ENCODE peak calls at places on chromosomes 6 and 20, in five cellular contexts. R is EL, D is anterior cingulate cortex, F is T-helper 1 cell, A is COR-L47. V is an unnamed sample.

GRCh38 chr6:41386594-41386993 is 51.2 kb downstream of the NCR2 start:
- DNase-seq in R (no peak), D (no peak), F (no peak), A (no peak), V (no peak)

GRCh38 chr20:22563062-22563965 is 21.1 kb downstream of the FOXA2 start:
- DNase-seq in R (no peak), D (no peak), F (no peak), A (no peak), V (no peak)

GRCh38 chr6:3882865-3883264 is 33.7 kb downstream of the FAM50B start:
- DNase-seq in R (peak), D (peak), F (no peak), A (no peak), V (no peak)

GRCh38 chr20:36467076-36467999 is 74.0 kb upstream of the MYL9 start:
- DNase-seq in R (peak), D (no peak), F (peak), A (peak), V (peak)

GRCh38 chr6:35833534-35833933 is 28.4 kb downstream of the LHFPL5 start:
- DNase-seq in R (no peak), D (no peak), F (no peak), A (no peak), V (no peak)

GRCh38 chr6:117483004-117483644 is 650 bp downstream of the DCBLD1 start:
- DNase-seq in R (peak), D (no peak), F (peak), A (peak), V (peak)

GRCh38 chr6:73537677-73538076 is 16.8 kb upstream of the EEF1A1 start:
- DNase-seq in R (no peak), D (no peak), F (no peak), A (no peak), V (no peak)

GRCh38 chr6:157657754-157658153 is 165.3 kb upstream of the SNX9 start:
- DNase-seq in R (no peak), D (no peak), F (no peak), A (no peak), V (no peak)

GRCh38 chr6:77366798-77367197 is 96.5 kb downstream of the HTR1B start:
- DNase-seq in R (no peak), D (no peak), F (no peak), A (no peak), V (no peak)

GRCh38 chr20:48057739-48058138 is 272.5 kb upstream of the SULF2 start:
- DNase-seq in R (no peak), D (no peak), F (no peak), A (no peak), V (no peak)

GRCh38 chr6:15227827-15228318 is 18.0 kb upstream of the JARID2 start:
- DNase-seq in R (no peak), D (no peak), F (no peak), A (no peak), V (no peak)

V was measured in Daoy.